ENCODE peak calls at places on chromosomes 2 and 18, in seven cellular contexts. E is RWPE1; U is stimulated activated CD4-positive, alpha-beta T cell treated with anti-CD3 and anti-CD28 coated beads, TNF-alpha, amount 100 ng/mL, for 48 hours; Q is stromal cell of bone marrow; M is AG04450; P is Right ventricle myocardium inferior; I is natural killer cell. V is an unnamed sample.

GRCh38 chr2:241067501-241068135 is 34.5 kb downstream of the MTERF4 start:
- DNase-seq in P (peak), E (no peak), M (no peak), Q (no peak), I (no peak), U (no peak), V (no peak)

GRCh38 chr2:96065381-96065930 is 30.7 kb upstream of the GPAT2 start:
- DNase-seq in U (no peak), Q (no peak), M (no peak), I (no peak), P (peak), E (no peak), V (no peak)

GRCh38 chr2:42099431-42100173 is 51.8 kb downstream of the PKDCC start:
- DNase-seq in P (no peak), U (no peak), I (no peak), M (no peak), E (no peak), Q (no peak), V (no peak)

GRCh38 chr18:34122724-34123334 is 101.9 kb downstream of the NOL4 start:
- DNase-seq in E (peak), P (no peak), U (no peak), M (peak), I (no peak), Q (peak), V (peak)

GRCh38 chr2:69437751-69438154 is 518 bp upstream of the NFU1 start:
- DNase-seq in E (peak), U (peak), Q (peak), P (no peak), I (no peak), M (no peak), V (peak)

GRCh38 chr18:62282188-62282629 is 42.9 kb upstream of the TNFRSF11A start:
- DNase-seq in I (no peak), E (peak), U (no peak), P (no peak), Q (peak), M (peak), V (no peak)

GRCh38 chr18:68494802-68495560 is 219.9 kb downstream of the TMX3 start:
- DNase-seq in M (peak), E (peak), P (no peak), I (no peak), U (no peak), Q (peak), V (no peak)

GRCh38 chr2:149579972-149580882 is 7.3 kb downstream of the MMADHC start:
- DNase-seq in Q (no peak), M (no peak), E (no peak), I (no peak), P (no peak), U (no peak), V (no peak)

GRCh38 chr2:197369228-197369945 is 58.8 kb upstream of the ANKRD44 start:
- DNase-seq in Q (no peak), U (no peak), I (no peak), E (no peak), P (no peak), M (no peak), V (peak)

GRCh38 chr18:57802166-57802868 is 798 bp downstream of the ATP8B1 start:
- DNase-seq in E (no peak), P (no peak), I (no peak), M (no peak), Q (no peak), U (no peak), V (no peak)

GRCh38 chr2:163210430-163210918 is 371.9 kb upstream of the KCNH7 start:
- DNase-seq in E (peak), U (no peak), Q (peak), P (no peak), M (no peak), I (no peak), V (no peak)

GRCh38 chr2:28713582-28714292 is 37.9 kb upstream of the PPP1CB start:
- DNase-seq in E (no peak), U (no peak), I (no peak), Q (no peak), P (no peak), M (no peak), V (no peak)

GRCh38 chr2:10208736-10209135 is 86.2 kb downstream of the RRM2 start:
- DNase-seq in M (no peak), Q (no peak), P (no peak), E (peak), U (no peak), I (no peak), V (no peak)

GRCh38 chr2:207258191-207258991 is 92.6 kb upstream of the KLF7 start:
- DNase-seq in P (no peak), E (peak), U (no peak), Q (peak), I (no peak), M (peak), V (peak)

GRCh38 chr18:78859686-78860085 is 119.9 kb upstream of the SALL3 start:
- DNase-seq in P (no peak), Q (no peak), I (no peak), M (no peak), U (no peak), E (no peak), V (no peak)

GRCh38 chr2:126658316-126658909 is 2.5 kb downstream of the GYPC start:
- DNase-seq in E (no peak), M (no peak), Q (no peak), P (no peak), I (no peak), U (no peak), V (no peak)

GRCh38 chr18:73462092-73462491 is 594.3 kb upstream of the NETO1 start:
- DNase-seq in E (no peak), U (no peak), M (peak), I (no peak), P (no peak), Q (peak), V (no peak)

GRCh38 chr2:220175967-220176366 is 548.5 kb downstream of the SLC4A3 start:
- DNase-seq in E (no peak), I (no peak), Q (no peak), U (no peak), M (no peak), P (no peak), V (no peak)

GRCh38 chr2:127913808-127914457 is 28.2 kb upstream of the AMMECR1L start:
- DNase-seq in P (no peak), I (no peak), E (no peak), Q (no peak), M (no peak), U (no peak), V (no peak)

GRCh38 chr2:215847056-215847455 is 166.3 kb downstream of the MREG start:
- DNase-seq in Q (no peak), I (no peak), U (no peak), M (no peak), E (no peak), P (peak), V (no peak)

GRCh38 chr18:43078485-43079092 is 36.9 kb downstream of the RIT2 start:
- DNase-seq in E (no peak), U (no peak), I (no peak), P (no peak), Q (no peak), M (no peak), V (no peak)

GRCh38 chr2:5121677-5122076 is 570.5 kb upstream of the SOX11 start:
- DNase-seq in E (no peak), M (no peak), U (no peak), P (no peak), I (no peak), Q (no peak), V (no peak)

GRCh38 chr2:237092506-237092905 is 6.8 kb downstream of the COPS8 start:
- DNase-seq in P (no peak), E (no peak), U (no peak), I (no peak), Q (no peak), M (no peak), V (no peak)

V was measured in Kasumi-1.